ENCODE peak calls at places on chromosome 1, in eight cellular contexts. U is fibroblast of lung; A is pancreas; N is cardiac muscle cell; W is breast epithelium; F is CD8-positive, alpha-beta memory T cell; D is body of pancreas; S is left lung. T is an unnamed sample.
A peak's percentile ranks its signal among the peaks of the same experiment; 100 is the strongest.

GRCh38 chr1:6094801-6095505 is 49.3 kb downstream of the KCNAB2 start:
- DNase-seq in S (peak; percentile 62), N (no peak), D (no peak), A (no peak), F (peak; percentile 37), U (no peak), W (no peak), T (no peak)

GRCh38 chr1:115327270-115327669 is 10.8 kb downstream of the NGF start:
- DNase-seq in S (no peak), A (no peak), W (no peak), U (peak; percentile 43), F (no peak), N (no peak), D (no peak), T (no peak)

GRCh38 chr1:27504588-27505419 is 14.8 kb upstream of the WASF2 start:
- DNase-seq in U (peak; percentile 62), S (no peak), A (peak; percentile 32), F (no peak), N (peak; percentile 86), D (peak; percentile 59), W (peak; percentile 87), T (peak; percentile 59)

GRCh38 chr1:145918992-145919939 is 749 bp upstream of the PEX11B start:
- DNase-seq in F (no peak), S (peak; percentile 95), N (peak; percentile 60), U (peak; percentile 65), D (peak; percentile 81), A (peak; percentile 59), W (peak; percentile 54), T (no peak)

GRCh38 chr1:179025975-179026812 is 500 bp downstream of the FAM20B start:
- DNase-seq in N (peak; percentile 93), F (peak; percentile 81), S (peak; percentile 96), U (peak; percentile 51), W (peak; percentile 32), A (peak; percentile 82), D (peak; percentile 87), T (peak; percentile 50)

GRCh38 chr1:97070366-97070765 is 348.8 kb downstream of the PTBP2 start:
- DNase-seq in A (no peak), U (peak; percentile 63), F (no peak), N (no peak), D (no peak), W (no peak), S (no peak), T (no peak)

GRCh38 chr1:196515904-196516303 is 92.3 kb downstream of the KCNT2 start:
- DNase-seq in N (no peak), S (no peak), U (no peak), A (no peak), F (no peak), W (no peak), D (no peak), T (no peak)

GRCh38 chr1:15574741-15575140 is 10.1 kb downstream of the AGMAT start:
- DNase-seq in U (no peak), D (no peak), W (no peak), S (no peak), A (no peak), N (no peak), F (no peak), T (no peak)

GRCh38 chr1:189205863-189206262 is 1271.8 kb downstream of the BRINP3 start:
- DNase-seq in N (no peak), U (peak; percentile 11), W (no peak), D (no peak), S (no peak), A (no peak), F (no peak), T (no peak)

GRCh38 chr1:205343431-205344009 is 13.2 kb downstream of the KLHDC8A start:
- DNase-seq in A (no peak), F (no peak), W (no peak), D (peak; percentile 20), S (peak; percentile 82), U (no peak), N (peak; percentile 42), T (no peak)

GRCh38 chr1:192700834-192701271 is 64.9 kb downstream of the RGS13 start:
- DNase-seq in D (no peak), A (no peak), W (no peak), N (peak; percentile 18), F (no peak), U (peak; percentile 96), S (no peak), T (peak; percentile 29)

GRCh38 chr1:26181586-26182371 is 4.5 kb downstream of the CNKSR1 start:
- DNase-seq in S (no peak), D (no peak), A (no peak), F (no peak), N (no peak), W (no peak), U (peak; percentile 48), T (peak; percentile 96)

GRCh38 chr1:229199261-229199850 is 71.6 kb upstream of the RAB4A start:
- DNase-seq in F (no peak), A (no peak), W (peak; percentile 59), U (no peak), S (no peak), N (no peak), D (no peak), T (no peak)

GRCh38 chr1:99648107-99648506 is 2.2 kb downstream of the PALMD start:
- DNase-seq in U (peak; percentile 29), D (peak; percentile 14), N (no peak), F (no peak), S (peak; percentile 48), W (peak; percentile 31), A (peak; percentile 3), T (peak; percentile 38)

GRCh38 chr1:234882898-234883297 is 245.7 kb downstream of the TOMM20 start:
- DNase-seq in U (no peak), F (no peak), W (no peak), S (no peak), A (no peak), N (no peak), D (no peak), T (no peak)

GRCh38 chr1:234886081-234886874 is 242.4 kb downstream of the TOMM20 start:
- DNase-seq in S (no peak), D (peak; percentile 32), N (no peak), W (no peak), F (no peak), U (no peak), A (no peak), T (peak; percentile 75)

GRCh38 chr1:234884006-234884405 is 244.6 kb downstream of the TOMM20 start:
- DNase-seq in D (no peak), W (no peak), A (no peak), N (no peak), F (no peak), S (no peak), U (no peak), T (no peak)

GRCh38 chr1:234885601-234886000 is 243.0 kb downstream of the TOMM20 start:
- DNase-seq in D (no peak), W (no peak), A (no peak), S (no peak), N (no peak), F (no peak), U (no peak), T (no peak)

GRCh38 chr1:234884701-234885100 is 243.9 kb downstream of the TOMM20 start:
- DNase-seq in N (no peak), F (no peak), W (no peak), U (no peak), A (no peak), S (no peak), D (no peak), T (no peak)
- H3K4me1 ChIP-seq in N (peaks cover 37% of the 10 kb centered on the region), F (no peaks in the 10 kb centered on the region), W (no peaks in the 10 kb centered on the region), U (no peaks in the 10 kb centered on the region), A (peaks cover 4% of the 10 kb centered on the region), S (peaks cover 3% of the 10 kb centered on the region), D (peaks cover 12% of the 10 kb centered on the region), T (peaks cover 8% of the 10 kb centered on the region)

GRCh38 chr1:111139234-111139955 is 498 bp downstream of the DRAM2 start:
- DNase-seq in S (no peak), W (peak; percentile 21), F (peak; percentile 48), U (peak; percentile 68), N (peak; percentile 65), A (peak; percentile 18), D (peak; percentile 44), T (peak; percentile 64)
- H3K4me1 ChIP-seq in S (peaks cover 5% of the 10 kb centered on the region), W (no peaks in the 10 kb centered on the region), F (peaks cover 20% of the 10 kb centered on the region), U (no peaks in the 10 kb centered on the region), N (peaks cover 11% of the 10 kb centered on the region), A (peaks cover 23% of the 10 kb centered on the region), D (peaks cover 25% of the 10 kb centered on the region), T (peaks cover 30% of the 10 kb centered on the region)

GRCh38 chr1:23367791-23368561 is 1.7 kb downstream of the ZNF436 start:
- DNase-seq in D (peak; percentile 99), N (peak; percentile 99), S (peak; percentile 98), F (peak; percentile 99), W (peak; percentile 99), U (peak; percentile 98), A (peak; percentile 99), T (peak; percentile 94)

GRCh38 chr1:23370744-23371710 is 1.4 kb upstream of the ZNF436 start:
- DNase-seq in A (no peak), N (peak; percentile 73), S (no peak), U (peak; percentile 62), F (no peak), W (no peak), D (no peak), T (no peak)

GRCh38 chr1:23368562-23369334 is 888 bp downstream of the ZNF436 start:
- DNase-seq in U (peak; percentile 91), D (peak; percentile 93), W (peak; percentile 89), F (peak; percentile 89), N (peak; percentile 96), S (peak; percentile 97), A (peak; percentile 85), T (peak; percentile 67)

GRCh38 chr1:23370270-23370743 is 671 bp upstream of the ZNF436 start:
- DNase-seq in F (no peak), A (no peak), W (no peak), D (no peak), S (no peak), N (no peak), U (peak; percentile 63), T (no peak)

GRCh38 chr1:23369335-23370013 is at the start of gene ZNF436:
- DNase-seq in U (peak; percentile 91), N (peak; percentile 96), D (peak; percentile 80), F (peak; percentile 54), S (no peak), W (peak; percentile 71), A (peak; percentile 65), T (peak; percentile 52)
- H3K4me1 ChIP-seq in U (peaks cover 10% of the 10 kb centered on the region), N (peaks cover 34% of the 10 kb centered on the region), D (peaks cover 33% of the 10 kb centered on the region), F (peaks cover 25% of the 10 kb centered on the region), S (peaks cover 14% of the 10 kb centered on the region), W (peaks cover 10% of the 10 kb centered on the region), A (peaks cover 28% of the 10 kb centered on the region), T (peaks cover 10% of the 10 kb centered on the region)

GRCh38 chr1:77757066-77757584 is 2.5 kb downstream of the USP33 start:
- DNase-seq in F (no peak), W (no peak), U (no peak), A (no peak), S (no peak), D (no peak), N (no peak), T (no peak)
- H3K4me1 ChIP-seq in F (peaks cover 49% of the 10 kb centered on the region), W (no peaks in the 10 kb centered on the region), U (peaks cover 2% of the 10 kb centered on the region), A (peaks cover 21% of the 10 kb centered on the region), S (no peaks in the 10 kb centered on the region), D (peaks cover 31% of the 10 kb centered on the region), N (peaks cover 7% of the 10 kb centered on the region), T (peaks cover 14% of the 10 kb centered on the region)